ENCODE peak calls at places on chromosome 13, in seven cellular contexts. Z, U, V, S, Y, A and R are unnamed samples.

GRCh38 chr13:66635526-66635925 is 594.6 kb downstream of the PCDH9 start:
- DNase-seq in U (no peak), A (peak; percentile 94), Y (no peak), S (no peak), Z (no peak), V (no peak), R (no peak)

GRCh38 chr13:110187501-110188161 is 119.3 kb downstream of the COL4A1 start:
- DNase-seq in S (peak; percentile 17), U (no peak), V (no peak), A (peak; percentile 88), Y (no peak), Z (no peak), R (no peak)

GRCh38 chr13:41995946-41996345 is 35.0 kb upstream of the VWA8 start:
- DNase-seq in S (peak; percentile 69), V (no peak), U (no peak), A (peak; percentile 32), Y (no peak), Z (peak; percentile 58), R (no peak)

GRCh38 chr13:111255228-111255790 is 65.1 kb upstream of the TEX29 start:
- DNase-seq in Z (no peak), V (no peak), Y (no peak), U (no peak), A (no peak), S (no peak), R (no peak)

GRCh38 chr13:33381906-33382305 is 96.4 kb upstream of the STARD13 start:
- DNase-seq in Z (no peak), S (no peak), U (no peak), Y (no peak), A (no peak), V (no peak), R (no peak)

GRCh38 chr13:22275393-22275792 is 604.5 kb downstream of the FGF9 start:
- DNase-seq in V (no peak), Y (no peak), S (no peak), Z (no peak), A (no peak), U (no peak), R (no peak)

GRCh38 chr13:50323440-50324070 is 308.3 kb downstream of the KCNRG start:
- DNase-seq in A (peak; percentile 96), Z (no peak), Y (no peak), S (no peak), U (no peak), V (no peak), R (no peak)

GRCh38 chr13:21297452-21297851 is 121.0 kb downstream of the MRPL57 start:
- DNase-seq in S (no peak), V (no peak), Y (no peak), A (peak; percentile 22), Z (no peak), U (no peak), R (no peak)

GRCh38 chr13:111404746-111405145 is 84.3 kb downstream of the TEX29 start:
- DNase-seq in A (no peak), U (no peak), Y (no peak), S (peak; percentile 51), Z (no peak), V (no peak), R (no peak)

GRCh38 chr13:26784704-26785639 is 24.4 kb upstream of the GPR12 start:
- DNase-seq in A (no peak), V (no peak), Z (no peak), S (no peak), U (peak; percentile 3), Y (peak; percentile 27), R (peak; percentile 50)

GRCh38 chr13:73079359-73079758 is 20.6 kb downstream of the KLF5 start:
- DNase-seq in A (no peak), S (no peak), Y (no peak), V (no peak), U (no peak), Z (no peak), R (no peak)

GRCh38 chr13:97492257-97492656 is 58.3 kb downstream of the RAP2A start:
- DNase-seq in U (no peak), V (no peak), S (no peak), Y (no peak), A (no peak), Z (no peak), R (no peak)

GRCh38 chr13:28268800-28269223 is 130.5 kb downstream of the PAN3 start:
- DNase-seq in U (no peak), V (no peak), Z (no peak), Y (no peak), S (no peak), A (no peak), R (no peak)

GRCh38 chr13:26951581-26952177 is 191.1 kb upstream of the GPR12 start:
- DNase-seq in Z (no peak), U (peak; percentile 84), S (no peak), V (no peak), Y (peak; percentile 87), A (no peak), R (no peak)

GRCh38 chr13:45180713-45181601 is 19.9 kb downstream of the KCTD4 start:
- DNase-seq in A (peak; percentile 32), Z (no peak), V (no peak), S (no peak), Y (no peak), U (no peak), R (no peak)

GRCh38 chr13:85512421-85512820 is 286.8 kb downstream of the SLITRK6 start:
- DNase-seq in S (no peak), Y (no peak), V (no peak), Z (no peak), U (peak; percentile 9), A (no peak), R (no peak)

GRCh38 chr13:85503797-85504196 is 295.4 kb downstream of the SLITRK6 start:
- DNase-seq in V (no peak), Y (no peak), A (peak; percentile 5), S (no peak), U (peak; percentile 9), Z (no peak), R (no peak)

GRCh38 chr13:85509512-85509911 is 289.7 kb downstream of the SLITRK6 start:
- DNase-seq in Z (no peak), S (no peak), V (no peak), A (no peak), Y (no peak), U (no peak), R (no peak)

DNA sequence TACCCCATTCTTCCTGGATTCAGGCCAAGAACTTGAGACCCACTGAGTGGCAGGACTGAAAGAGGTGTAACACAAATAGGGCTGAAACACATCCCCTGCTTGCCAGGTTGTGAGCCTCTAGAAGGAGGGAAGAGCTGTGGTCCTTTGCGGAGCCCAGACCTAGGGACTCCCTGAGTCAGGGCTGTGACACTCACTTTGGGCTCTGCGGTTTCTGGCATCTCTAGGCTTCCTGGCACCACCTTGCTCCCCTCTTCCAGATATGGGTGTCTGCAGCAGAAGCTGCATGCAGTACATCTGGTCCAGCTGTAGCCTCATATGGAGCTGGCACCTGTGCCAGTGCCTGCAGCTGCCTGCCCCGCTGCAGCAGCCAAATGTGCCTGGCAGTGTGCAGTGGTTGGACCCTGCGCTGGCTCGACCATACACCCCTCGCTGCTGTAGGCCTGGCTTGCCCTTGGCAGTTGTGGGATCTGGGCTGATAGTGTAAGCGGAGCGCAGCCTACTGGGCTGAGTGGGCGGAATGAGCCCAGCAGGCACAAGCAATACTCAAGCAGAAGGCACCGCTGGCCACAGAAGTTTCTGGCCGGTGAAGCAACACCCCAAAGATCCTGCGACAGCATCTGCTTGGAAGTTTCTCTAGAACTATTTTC is 290.4 kb downstream of the SLITRK6 start:
- DNase-seq in A (no peak), V (no peak), U (no peak), Z (no peak), S (no peak), Y (no peak), R (no peak)
- TF ChIP-seq CTCF in A (no peak), V (no peak), U (no peak), Z (no peak), S (no peak), Y (no peak), R (no peak)

GRCh38 chr13:99961634-99962033 is 9.9 kb downstream of the ZIC5 start:
- DNase-seq in S (no peak), Z (no peak), V (no peak), U (no peak), A (no peak), Y (no peak), R (no peak)

GRCh38 chr13:99960663-99961440 is 10.7 kb downstream of the ZIC5 start:
- DNase-seq in V (no peak), U (no peak), Y (no peak), A (no peak), S (no peak), Z (no peak), R (no peak)

GRCh38 chr13:99959127-99959529 is 12.4 kb downstream of the ZIC5 start:
- DNase-seq in V (no peak), A (no peak), Z (no peak), Y (no peak), S (no peak), U (no peak), R (no peak)

GRCh38 chr13:99958402-99959126 is 13.0 kb downstream of the ZIC5 start:
- DNase-seq in Y (no peak), V (no peak), Z (no peak), U (no peak), A (no peak), S (no peak), R (no peak)

DNA sequence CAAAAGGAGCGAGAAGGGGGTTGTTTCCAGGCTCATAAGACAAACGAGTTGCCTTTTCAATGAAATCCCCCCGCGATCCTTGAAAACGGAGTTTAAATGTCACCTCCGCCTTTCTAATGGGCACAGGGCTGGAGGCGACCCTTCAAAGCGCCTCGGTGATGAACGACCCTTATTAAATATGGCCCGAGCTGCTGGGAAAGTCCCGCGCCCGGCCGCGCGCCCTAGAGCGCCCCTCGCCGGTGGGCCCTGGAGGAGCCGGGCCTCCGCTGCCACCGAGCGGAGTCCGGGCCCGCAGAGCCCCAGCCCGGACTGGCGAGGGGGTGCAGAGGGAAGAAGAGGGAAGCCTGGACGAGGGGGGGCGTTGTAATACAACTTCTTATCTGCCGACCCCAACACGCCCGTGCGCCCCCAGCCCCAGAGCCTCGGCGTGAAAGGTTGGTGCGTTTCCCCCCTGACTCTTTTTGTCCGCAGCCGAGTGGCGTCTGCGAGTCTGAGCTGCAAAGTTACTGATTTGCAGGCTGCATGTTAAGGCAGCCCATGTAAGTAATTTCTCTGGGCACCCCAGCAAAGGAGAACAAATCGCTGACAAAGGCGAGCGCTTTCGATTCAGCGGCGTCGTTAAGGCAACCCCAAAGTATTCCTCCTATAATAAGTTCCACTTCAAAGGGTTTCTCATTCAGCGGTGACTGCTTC is 11.9 kb downstream of the ZIC5 start:
- DNase-seq in Z (no peak), U (no peak), V (no peak), S (no peak), A (peak; percentile 5), Y (no peak), R (no peak)
- TF ChIP-seq CTCF in Z (peak; percentile 6), U (no peak), V (peak; percentile 62), S (no peak), A (no peak), Y (no peak), R (no peak)

DNA sequence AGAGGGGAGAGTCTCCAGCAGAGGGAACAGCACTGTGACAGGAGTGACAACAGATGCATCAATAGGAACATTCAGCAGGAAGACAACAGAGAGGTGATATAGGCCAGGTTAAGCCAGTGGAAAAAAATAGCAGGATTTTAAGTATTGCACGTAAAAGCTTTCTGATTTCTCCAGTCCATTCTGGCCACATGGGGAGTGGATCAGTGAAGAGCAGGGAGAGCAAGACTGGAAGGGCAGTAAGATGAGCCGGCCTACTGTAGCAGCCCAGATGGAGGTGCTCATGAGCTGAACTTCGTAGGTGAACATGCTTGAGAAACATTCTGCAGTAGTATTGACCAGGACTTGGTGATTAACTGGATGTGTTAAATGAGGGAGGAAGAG is 1.7 kb downstream of the UTP14C start:
- DNase-seq in A (no peak), V (no peak), S (no peak), Y (no peak), Z (no peak), U (no peak), R (no peak)
- TF ChIP-seq CTCF in A (no peak), V (no peak), S (no peak), Y (no peak), Z (no peak), U (no peak), R (no peak)

GRCh38 chr13:79246575-79246949 is 159.5 kb downstream of the RBM26 start:
- DNase-seq in S (no peak), U (no peak), Z (no peak), V (no peak), Y (no peak), A (no peak), R (no peak)
- TF ChIP-seq CTCF in S (no peak), U (no peak), Z (no peak), V (no peak), Y (no peak), A (no peak), R (no peak)